ENCODE peak calls at places on chromosome X, in nine cellular contexts. A, O, K, F, S, T, V, G and J are unnamed samples.

GRCh38 chrX:48695925-48696300 is 621 bp upstream of the SUV39H1 start:
- DNase-seq in A (no peak), O (no peak), K (no peak), F (peak), S (no peak), T (no peak), V (no peak), G (no peak), J (no peak)

GRCh38 chrX:140050906-140051305 is 85.6 kb upstream of the CXorf66 start:
- DNase-seq in A (no peak), O (peak), K (no peak), F (peak), S (peak), T (no peak), V (no peak), G (peak), J (no peak)

GRCh38 chrX:86014421-86014820 is 32.9 kb downstream of the CHM start:
- DNase-seq in A (no peak), O (peak), K (no peak), F (no peak), S (no peak), T (no peak), V (no peak), G (no peak), J (no peak)

GRCh38 chrX:132258509-132258908 is 39.3 kb upstream of the RAP2C start:
- DNase-seq in A (no peak), O (no peak), K (no peak), F (no peak), S (peak), T (no peak), V (no peak), G (no peak), J (no peak)

GRCh38 chrX:152822383-152823086 is 8.0 kb downstream of the CETN2 start:
- DNase-seq in A (no peak), O (no peak), K (no peak), F (no peak), S (peak), T (no peak), V (no peak), G (no peak), J (no peak)

GRCh38 chrX:115367455-115367854 is 77.9 kb downstream of the LUZP4 start:
- DNase-seq in A (no peak), O (no peak), K (no peak), F (peak), S (peak), T (no peak), V (no peak), G (no peak), J (no peak)

GRCh38 chrX:151725338-151725614 is 9.3 kb upstream of the CNGA2 start:
- DNase-seq in A (no peak), O (no peak), K (no peak), F (no peak), S (no peak), T (no peak), V (no peak), G (no peak), J (no peak)

GRCh38 chrX:21974011-21974385 is 33.5 kb downstream of the SMS start:
- DNase-seq in A (peak), O (peak), K (no peak), F (no peak), S (no peak), T (no peak), V (no peak), G (no peak), J (no peak)

GRCh38 chrX:48934581-48935331 is 15.9 kb upstream of the PIM2 start:
- DNase-seq in A (peak), O (no peak), K (no peak), F (no peak), S (no peak), T (no peak), V (no peak), G (no peak), J (no peak)

GRCh38 chrX:110425222-110425621 is 66.6 kb downstream of the RTL9 start:
- DNase-seq in A (no peak), O (no peak), K (no peak), F (no peak), S (peak), T (no peak), V (no peak), G (no peak), J (no peak)

GRCh38 chrX:116239944-116240391 is 69.4 kb downstream of the AGTR2 start:
- DNase-seq in A (no peak), O (no peak), K (no peak), F (peak), S (no peak), T (no peak), V (no peak), G (peak), J (no peak)

GRCh38 chrX:64176876-64177275 is 28.6 kb downstream of the AMER1 start:
- DNase-seq in A (no peak), O (no peak), K (no peak), F (no peak), S (no peak), T (no peak), V (no peak), G (no peak), J (peak)

GRCh38 chrX:93346309-93346708 is 327.1 kb downstream of the NAP1L3 start:
- DNase-seq in A (no peak), O (no peak), K (no peak), F (no peak), S (no peak), T (no peak), V (no peak), G (no peak), J (no peak)

GRCh38 chrX:111652719-111653118 is 28.3 kb upstream of the ALG13 start:
- DNase-seq in A (no peak), O (no peak), K (no peak), F (peak), S (no peak), T (no peak), V (no peak), G (no peak), J (no peak)

GRCh38 chrX:11665144-11666040 is at the start of gene ARHGAP6:
- DNase-seq in A (no peak), O (no peak), K (no peak), F (no peak), S (peak), T (no peak), V (no peak), G (peak), J (no peak)

GRCh38 chrX:20857746-20858145 is 516.5 kb upstream of the CNKSR2 start:
- DNase-seq in A (no peak), O (no peak), K (no peak), F (peak), S (no peak), T (no peak), V (no peak), G (no peak), J (no peak)

GRCh38 chrX:44012484-44013096 is 39.4 kb upstream of the NDP start:
- DNase-seq in A (peak), O (peak), K (peak), F (peak), S (peak), T (no peak), V (peak), G (peak), J (no peak)

GRCh38 chrX:143472334-143472938 is 44.8 kb downstream of the SPANXN3 start:
- DNase-seq in A (no peak), O (no peak), K (no peak), F (no peak), S (no peak), T (no peak), V (no peak), G (no peak), J (no peak)

GRCh38 chrX:13283968-13284914 is 35.6 kb downstream of the ATXN3L start:
- DNase-seq in A (no peak), O (no peak), K (no peak), F (peak), S (peak), T (no peak), V (no peak), G (no peak), J (no peak)

GRCh38 chrX:140766024-140766611 is 56.6 kb downstream of the LINC00632 start:
- DNase-seq in A (peak), O (peak), K (no peak), F (peak), S (peak), T (peak), V (peak), G (peak), J (peak)

GRCh38 chrX:48083212-48083611 is 11.8 kb upstream of the ZNF630 start:
- DNase-seq in A (peak), O (peak), K (no peak), F (peak), S (peak), T (no peak), V (peak), G (peak), J (peak)

GRCh38 chrX:23118890-23119527 is 119.2 kb downstream of the DDX53 start:
- DNase-seq in A (no peak), O (no peak), K (no peak), F (no peak), S (no peak), T (no peak), V (no peak), G (no peak), J (no peak)

GRCh38 chrX:130848763-130849162 is 54.2 kb downstream of the ENOX2 start:
- DNase-seq in A (no peak), O (no peak), K (no peak), F (no peak), S (no peak), T (no peak), V (no peak), G (no peak), J (no peak)

GRCh38 chrX:151789179-151789800 is 54.7 kb downstream of the CNGA2 start:
- DNase-seq in A (no peak), O (peak), K (no peak), F (peak), S (peak), T (no peak), V (no peak), G (peak), J (no peak)

GRCh38 chrX:150150081-150150779 is 211.9 kb upstream of the EOLA2 start:
- DNase-seq in A (no peak), O (no peak), K (no peak), F (no peak), S (peak), T (no peak), V (no peak), G (no peak), J (no peak)

GRCh38 chrX:139560221-139560620 is 29.7 kb downstream of the F9 start:
- DNase-seq in A (no peak), O (no peak), K (no peak), F (peak), S (peak), T (no peak), V (no peak), G (no peak), J (no peak)

GRCh38 chrX:2766921-2767320 is 15.1 kb downstream of the XG start:
- DNase-seq in A (no peak), O (no peak), K (peak), F (no peak), S (no peak), T (no peak), V (no peak), G (no peak), J (no peak)

GRCh38 chrX:136200466-136200865 is 50.7 kb downstream of the MAP7D3 start:
- DNase-seq in A (no peak), O (peak), K (no peak), F (peak), S (peak), T (no peak), V (no peak), G (peak), J (no peak)

GRCh38 chrX:19699151-19699550 is 183.8 kb upstream of the MAP3K15 start:
- DNase-seq in A (no peak), O (no peak), K (no peak), F (no peak), S (no peak), T (no peak), V (no peak), G (no peak), J (no peak)

GRCh38 chrX:57817302-57817701 is 93.0 kb downstream of the ZXDA start:
- DNase-seq in A (no peak), O (peak), K (no peak), F (peak), S (peak), T (no peak), V (no peak), G (peak), J (no peak)

GRCh38 chrX:16212436-16212835 is 45.2 kb downstream of the MAGEB17 start:
- DNase-seq in A (no peak), O (peak), K (no peak), F (peak), S (peak), T (no peak), V (no peak), G (peak), J (peak)

GRCh38 chrX:21946925-21947641 is 6.6 kb downstream of the SMS start:
- DNase-seq in A (no peak), O (no peak), K (no peak), F (no peak), S (peak), T (no peak), V (no peak), G (no peak), J (no peak)

GRCh38 chrX:112630187-112630586 is 49.6 kb downstream of the LHFPL1 start:
- DNase-seq in A (no peak), O (no peak), K (no peak), F (no peak), S (no peak), T (no peak), V (no peak), G (no peak), J (no peak)